ENCODE peak calls at places on chromosome 2, in nine cellular contexts. M is mesendoderm, J is heart left ventricle, N is right atrium auricular region, W is spleen, Z is neuronal stem cell, C is stomach, D is psoas muscle, V is tibial artery. R is an unnamed sample.

GRCh38 chr2:24489942-24490673 is 946 bp upstream of the NCOA1 start:
- DNase-seq in M (peak; percentile 80), J (no peak), N (no peak), W (no peak), Z (peak; percentile 20), C (no peak), D (no peak), V (no peak), R (peak; percentile 43)

GRCh38 chr2:154457291-154457690 is 241.2 kb upstream of the KCNJ3 start:
- DNase-seq in M (no peak), J (no peak), N (no peak), W (no peak), Z (no peak), C (no peak), D (no peak), V (no peak), R (no peak)

GRCh38 chr2:179410552-179411356 is 146.1 kb upstream of the SESTD1 start:
- DNase-seq in M (peak; percentile 79), J (peak; percentile 40), N (peak; percentile 69), W (no peak), Z (peak; percentile 57), C (peak; percentile 51), D (peak; percentile 50), V (peak; percentile 38), R (peak; percentile 12)

GRCh38 chr2:206920936-206921335 is 18.4 kb upstream of the CPO start:
- DNase-seq in M (no peak), J (no peak), N (no peak), W (no peak), Z (no peak), C (no peak), D (no peak), V (no peak), R (no peak)

GRCh38 chr2:170846318-170846717 is 29.6 kb downstream of the GAD1 start:
- DNase-seq in M (no peak), J (no peak), N (no peak), W (no peak), Z (no peak), C (no peak), D (no peak), V (no peak), R (no peak)

GRCh38 chr2:149703281-149703680 is 115.7 kb upstream of the MMADHC start:
- DNase-seq in M (no peak), J (no peak), N (no peak), W (no peak), Z (no peak), C (no peak), D (no peak), V (no peak), R (no peak)

GRCh38 chr2:231597014-231597611 is 4.4 kb downstream of the TEX44 start:
- DNase-seq in M (no peak), J (peak; percentile 56), N (no peak), W (no peak), Z (no peak), C (no peak), D (peak; percentile 88), V (peak; percentile 50), R (peak; percentile 30)

GRCh38 chr2:71332413-71332866 is 858 bp downstream of the ZNF638 start:
- DNase-seq in M (no peak), J (no peak), N (no peak), W (no peak), Z (no peak), C (no peak), D (no peak), V (no peak), R (no peak)

GRCh38 chr2:8876628-8877027 is 39.2 kb upstream of the KIDINS220 start:
- DNase-seq in M (no peak), J (no peak), N (no peak), W (no peak), Z (no peak), C (no peak), D (no peak), V (no peak), R (no peak)

GRCh38 chr2:162574615-162575452 is 230.9 kb downstream of the GCA start:
- DNase-seq in M (no peak), J (no peak), N (no peak), W (no peak), Z (no peak), C (no peak), D (no peak), V (no peak), R (no peak)

GRCh38 chr2:66573412-66573811 is 138.5 kb downstream of the MEIS1 start:
- DNase-seq in M (peak; percentile 88), J (no peak), N (no peak), W (no peak), Z (no peak), C (no peak), D (no peak), V (no peak), R (peak; percentile 54)

GRCh38 chr2:72933646-72934151 is 16.4 kb downstream of the EMX1 start:
- DNase-seq in M (no peak), J (no peak), N (no peak), W (peak; percentile 59), Z (no peak), C (no peak), D (peak; percentile 32), V (no peak), R (no peak)

GRCh38 chr2:72931280-72931910 is 14.1 kb downstream of the EMX1 start:
- DNase-seq in M (no peak), J (no peak), N (no peak), W (peak; percentile 63), Z (no peak), C (no peak), D (peak; percentile 19), V (peak; percentile 5), R (peak; percentile 37)

GRCh38 chr2:72932045-72932444 is 14.7 kb downstream of the EMX1 start:
- DNase-seq in M (no peak), J (no peak), N (no peak), W (no peak), Z (no peak), C (no peak), D (peak; percentile 40), V (no peak), R (no peak)

GRCh38 chr2:72933207-72933606 is 15.9 kb downstream of the EMX1 start:
- DNase-seq in M (no peak), J (no peak), N (no peak), W (no peak), Z (no peak), C (no peak), D (peak; percentile 25), V (no peak), R (no peak)

DNA sequence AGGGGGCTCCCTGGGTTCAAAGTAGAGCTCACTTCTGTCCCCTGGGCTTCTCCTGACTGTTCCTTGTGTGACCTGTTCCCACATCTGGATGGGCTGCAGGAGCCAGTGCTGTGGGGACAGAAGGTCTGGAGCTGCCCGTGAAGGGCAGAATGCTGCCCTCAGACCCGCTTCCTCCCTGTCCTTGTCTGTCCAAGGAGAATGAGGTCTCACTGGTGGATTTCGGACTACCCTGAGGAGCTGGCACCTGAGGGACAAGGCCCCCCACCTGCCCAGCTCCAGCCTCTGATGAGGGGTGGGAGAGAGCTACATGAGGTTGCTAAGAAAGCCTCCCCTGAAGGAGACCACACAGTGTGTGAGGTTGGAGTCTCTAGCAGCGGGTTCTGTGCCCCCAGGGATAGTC is 15.5 kb downstream of the EMX1 start:
- DNase-seq in M (no peak), J (no peak), N (no peak), W (no peak), Z (no peak), C (no peak), D (peak; percentile 15), V (no peak), R (no peak)
- H3K27me3 ChIP-seq in M (peaks cover 10% of the 10 kb centered on the region), J (peaks cover 24% of the 10 kb centered on the region), N (no peaks in the 10 kb centered on the region), W (peaks cover 12% of the 10 kb centered on the region), Z (peaks cover 98% of the 10 kb centered on the region), C (peaks cover 26% of the 10 kb centered on the region), D (peaks cover 17% of the 10 kb centered on the region), V (peaks cover 48% of the 10 kb centered on the region), R (peaks cover 42% of the 10 kb centered on the region)

GRCh38 chr2:223108376-223109100 is 56.5 kb downstream of the KCNE4 start:
- DNase-seq in M (no peak), J (no peak), N (no peak), W (no peak), Z (no peak), C (no peak), D (no peak), V (no peak), R (no peak)

GRCh38 chr2:223104741-223105140 is 52.8 kb downstream of the KCNE4 start:
- DNase-seq in M (no peak), J (no peak), N (no peak), W (no peak), Z (no peak), C (no peak), D (no peak), V (no peak), R (no peak)

GRCh38 chr2:223113161-223113560 is 61.2 kb downstream of the KCNE4 start:
- DNase-seq in M (no peak), J (no peak), N (no peak), W (no peak), Z (no peak), C (no peak), D (no peak), V (no peak), R (no peak)

GRCh38 chr2:223107825-223108224 is 55.8 kb downstream of the KCNE4 start:
- DNase-seq in M (no peak), J (no peak), N (no peak), W (no peak), Z (no peak), C (no peak), D (no peak), V (no peak), R (no peak)

DNA sequence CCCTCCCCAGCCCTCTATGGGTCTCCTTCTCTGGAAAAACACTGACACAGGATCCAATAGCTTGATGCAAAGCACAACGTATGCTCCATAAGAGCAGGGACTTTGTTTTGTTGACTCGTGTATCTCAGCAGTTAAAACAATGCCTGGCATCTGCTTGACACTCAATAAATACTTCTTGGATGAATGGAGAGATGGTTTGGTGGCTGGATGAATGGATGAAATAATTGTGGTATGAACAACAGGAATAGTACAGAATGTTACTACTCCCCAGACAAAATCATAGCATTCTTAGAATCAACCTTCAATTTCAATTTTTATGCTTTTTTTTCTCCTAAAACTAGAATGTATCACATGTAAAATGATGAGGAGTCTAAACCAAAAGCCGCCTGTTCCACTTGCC is 57.4 kb downstream of the KCNE4 start:
- DNase-seq in M (no peak), J (no peak), N (no peak), W (no peak), Z (no peak), C (no peak), D (no peak), V (no peak), R (no peak)
- H3K4me3 ChIP-seq in M (no peak overlapping the region), J (no peak overlapping the region), N (no peak overlapping the region), W (no peak overlapping the region), Z (no peak overlapping the region), C (no peak overlapping the region), D (no peak overlapping the region), V (no peak overlapping the region), R (no peak overlapping the region)

DNA sequence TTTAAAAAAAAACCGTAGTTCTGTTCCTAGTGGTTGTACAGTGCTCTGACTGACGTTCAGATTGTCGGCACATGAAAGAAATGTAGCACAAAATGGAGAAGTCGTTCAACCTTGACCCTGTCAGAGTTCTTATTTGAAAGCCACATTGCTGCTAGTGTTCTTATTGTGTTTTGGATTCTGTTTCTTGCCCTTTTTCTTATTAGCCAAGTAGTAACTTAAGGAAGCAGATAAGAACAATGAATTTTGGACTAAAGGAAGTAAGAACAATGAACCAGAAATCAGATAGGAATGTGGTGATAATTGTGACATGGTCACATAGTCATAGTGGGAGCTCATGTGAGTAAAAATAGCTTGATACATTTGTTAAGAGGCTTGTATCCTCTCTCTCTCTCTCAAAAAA is 45.9 kb downstream of the RPIA start:
- DNase-seq in M (peak; percentile 47), J (no peak), N (no peak), W (no peak), Z (no peak), C (no peak), D (no peak), V (no peak), R (no peak)
- H3K36me3 ChIP-seq in M (no peaks in the 10 kb centered on the region), J (peaks cover 60% of the 10 kb centered on the region), N (peaks cover 26% of the 10 kb centered on the region), W (peaks cover 77% of the 10 kb centered on the region), Z (peaks cover 11% of the 10 kb centered on the region), C (peaks cover 55% of the 10 kb centered on the region), D (peaks cover 37% of the 10 kb centered on the region), V (peaks cover 16% of the 10 kb centered on the region), R (peaks cover 2% of the 10 kb centered on the region)

GRCh38 chr2:232898592-232899541 is 28.8 kb downstream of the SNORC start:
- DNase-seq in M (no peak), J (no peak), N (no peak), W (no peak), Z (no peak), C (peak; percentile 14), D (no peak), V (no peak), R (peak; percentile 39)
- H3K27me3 ChIP-seq in M (no peaks in the 10 kb centered on the region), J (peaks cover 18% of the 10 kb centered on the region), N (no peaks in the 10 kb centered on the region), W (no peaks in the 10 kb centered on the region), Z (no peaks in the 10 kb centered on the region), C (no peaks in the 10 kb centered on the region), D (peaks cover 15% of the 10 kb centered on the region), V (peaks cover 16% of the 10 kb centered on the region), R (peaks cover 12% of the 10 kb centered on the region)